ENCODE peak calls at places on chromosomes 13 and 19, in seven cellular contexts. X, A, W, O, L, Q and H are unnamed samples. For H3K36me3, the result is how much of the 10 kb centered on the place peaks cover.

GRCh38 chr13:20230913-20231838 is 943 bp downstream of the GJB6 start:
- DNase-seq in O (no peak), L (no peak), A (no peak), W (no peak), X (no peak), Q (no peak), H (no peak)

GRCh38 chr19:45906221-45906620 is 3.8 kb upstream of the MYPOP start:
- DNase-seq in L (no peak), W (peak), O (no peak), A (no peak), X (peak), Q (no peak), H (peak)

GRCh38 chr13:86572115-86572514 is 772.9 kb upstream of the SLITRK6 start:
- DNase-seq in A (no peak), Q (no peak), L (no peak), W (peak), X (no peak), O (peak), H (peak)

GRCh38 chr13:110113284-110113764 is 193.6 kb downstream of the COL4A1 start:
- DNase-seq in X (peak), W (peak), O (no peak), L (no peak), A (no peak), Q (no peak), H (peak)

GRCh38 chr13:31638577-31638976 is 100.7 kb upstream of the RXFP2 start:
- DNase-seq in O (peak), A (no peak), W (peak), X (no peak), L (no peak), Q (no peak), H (peak)

GRCh38 chr13:26837997-26838396 is 77.4 kb upstream of the GPR12 start:
- DNase-seq in A (no peak), O (no peak), L (no peak), W (no peak), X (peak), Q (no peak), H (no peak)

GRCh38 chr19:17402982-17403855 is 2.2 kb downstream of the BST2 start:
- DNase-seq in Q (no peak), W (no peak), L (no peak), A (peak), O (no peak), X (no peak), H (peak)

GRCh38 chr19:6586726-6587092 is 4.2 kb downstream of the CD70 start:
- DNase-seq in L (no peak), W (no peak), A (no peak), Q (no peak), O (no peak), X (no peak), H (no peak)

GRCh38 chr13:102769679-102770078 is 3.9 kb downstream of the TEX30 start:
- DNase-seq in Q (no peak), A (no peak), W (peak), L (no peak), X (no peak), O (peak), H (no peak)

GRCh38 chr19:49861127-49861526 is 6.2 kb downstream of the PNKP start:
- DNase-seq in O (peak), X (no peak), A (no peak), Q (no peak), W (no peak), L (no peak), H (peak)

GRCh38 chr19:18831524-18832330 is at the start of gene UPF1:
- DNase-seq in O (peak), X (peak), A (peak), L (peak), Q (no peak), W (peak), H (peak)

GRCh38 chr13:24286624-24287023 is 22.8 kb upstream of the C1QTNF9 start:
- DNase-seq in O (no peak), L (no peak), A (no peak), Q (no peak), X (no peak), W (no peak), H (no peak)

GRCh38 chr13:23701646-23702045 is 131.4 kb downstream of the TNFRSF19 start:
- DNase-seq in O (peak), Q (no peak), L (no peak), X (no peak), A (no peak), W (peak), H (no peak)

GRCh38 chr13:23467048-23467931 is 33.8 kb upstream of the SACS start:
- DNase-seq in X (no peak), O (peak), Q (no peak), W (peak), A (no peak), L (no peak), H (peak)

GRCh38 chr19:45591004-45591637 is 6.5 kb upstream of the OPA3 start:
- DNase-seq in X (peak), A (peak), L (peak), Q (no peak), W (peak), O (peak), H (peak)

GRCh38 chr13:78398743-78399410 is 204.5 kb downstream of the POU4F1 start:
- DNase-seq in A (peak), X (no peak), L (peak), O (no peak), Q (peak), W (no peak), H (no peak)

GRCh38 chr19:46951236-46951986 is 68.2 kb upstream of the NPAS1 start:
- DNase-seq in O (peak), A (no peak), X (no peak), L (no peak), W (peak), Q (no peak), H (peak)

GRCh38 chr19:8877854-8878705 is 45.9 kb downstream of the MBD3L1 start:
- DNase-seq in W (no peak), O (no peak), Q (no peak), L (no peak), A (peak), X (no peak), H (no peak)

GRCh38 chr13:30477346-30478235 is 11.9 kb upstream of the HMGB1 start:
- DNase-seq in X (no peak), W (no peak), O (no peak), Q (no peak), L (no peak), A (peak), H (no peak)

GRCh38 chr19:46967578-46968018 is 52.0 kb upstream of the NPAS1 start:
- DNase-seq in A (no peak), Q (no peak), W (no peak), X (no peak), L (no peak), O (no peak), H (peak)

GRCh38 chr13:98741741-98742435 is 10.6 kb downstream of the SLC15A1 start:
- DNase-seq in X (no peak), Q (no peak), O (peak), A (no peak), L (no peak), W (no peak), H (peak)

GRCh38 chr13:42048625-42049453 is at the start of gene DGKH:
- DNase-seq in Q (no peak), W (peak), O (peak), A (peak), X (peak), L (peak), H (peak)

GRCh38 chr19:39818626-39819097 is 15.3 kb downstream of the DYRK1B start:
- DNase-seq in L (no peak), O (no peak), W (no peak), A (no peak), Q (peak), X (no peak), H (no peak)

GRCh38 chr13:99847318-99847750 is 124.2 kb downstream of the ZIC5 start:
- DNase-seq in Q (no peak), X (no peak), L (no peak), W (no peak), A (no peak), O (no peak), H (no peak)

GRCh38 chr19:44278181-44278690 is 18.6 kb downstream of the ZNF233 start:
- DNase-seq in O (no peak), Q (no peak), W (peak), X (no peak), L (no peak), A (no peak), H (peak)

GRCh38 chr19:40530091-40530901 is 46.4 kb upstream of the SHKBP1 start:
- DNase-seq in A (peak), L (no peak), Q (no peak), W (no peak), O (no peak), X (no peak), H (peak)

GRCh38 chr19:42427313-42427712 is at the start of gene LIPE:
- DNase-seq in L (no peak), O (peak), A (no peak), X (no peak), Q (no peak), W (no peak), H (no peak)

GRCh38 chr13:30216111-30216510 is 91.2 kb downstream of the KATNAL1 start:
- DNase-seq in X (no peak), O (no peak), A (no peak), L (no peak), Q (no peak), W (no peak), H (no peak)

GRCh38 chr19:46031781-46032596 is 8.8 kb downstream of the IGFL4 start:
- DNase-seq in A (no peak), W (no peak), X (no peak), L (no peak), Q (no peak), O (no peak), H (no peak)

GRCh38 chr19:34135401-34135800 is 36.9 kb upstream of the LSM14A start:
- DNase-seq in Q (no peak), A (no peak), W (no peak), O (no peak), X (no peak), L (no peak), H (no peak)

GRCh38 chr19:29193116-29193515 is 19.8 kb downstream of the UQCRFS1 start:
- DNase-seq in O (no peak), A (no peak), L (no peak), X (no peak), W (no peak), Q (no peak), H (no peak)

GRCh38 chr13:58994778-58995177 is 1169.0 kb downstream of the DIAPH3 start:
- DNase-seq in A (peak), X (no peak), O (peak), Q (no peak), W (no peak), L (no peak), H (no peak)

GRCh38 chr19:7638802-7639465 is 2.0 kb downstream of the STXBP2 start:
- DNase-seq in Q (no peak), L (no peak), O (no peak), X (no peak), W (no peak), A (no peak), H (no peak)

GRCh38 chr13:114012141-114012540 is 38.3 kb upstream of the C13orf46 start:
- DNase-seq in W (no peak), X (no peak), L (no peak), A (no peak), O (no peak), Q (no peak), H (no peak)

GRCh38 chr19:29640231-29640630 is 25.0 kb upstream of the PLEKHF1 start:
- DNase-seq in L (no peak), Q (no peak), A (no peak), X (no peak), W (no peak), O (no peak), H (no peak)

GRCh38 chr19:4052993-4053422 is 13.7 kb downstream of the ZBTB7A start:
- DNase-seq in L (no peak), Q (no peak), O (no peak), A (no peak), X (peak), W (no peak), H (no peak)
- H3K4me2 ChIP-seq in L (no peak), Q (peak), O (peak), A (no peak), X (peak), W (no peak), H (peak)

GRCh38 chr19:2814426-2814825 is 5.2 kb upstream of the ZNF554 start:
- DNase-seq in W (no peak), Q (no peak), O (no peak), X (no peak), L (no peak), A (no peak), H (no peak)
- H3K36me3 ChIP-seq in W (under half), Q (under half), O (under half), X (under half), L (under half), A (half or more), H (under half)

GRCh38 chr13:28744091-28744536 is 25.3 kb upstream of the SLC46A3 start:
- DNase-seq in Q (no peak), A (no peak), O (peak), L (no peak), X (no peak), W (peak), H (peak)
- H3K4me2 ChIP-seq in Q (no peak), A (no peak), O (no peak), L (no peak), X (no peak), W (peak), H (no peak)

DNA sequence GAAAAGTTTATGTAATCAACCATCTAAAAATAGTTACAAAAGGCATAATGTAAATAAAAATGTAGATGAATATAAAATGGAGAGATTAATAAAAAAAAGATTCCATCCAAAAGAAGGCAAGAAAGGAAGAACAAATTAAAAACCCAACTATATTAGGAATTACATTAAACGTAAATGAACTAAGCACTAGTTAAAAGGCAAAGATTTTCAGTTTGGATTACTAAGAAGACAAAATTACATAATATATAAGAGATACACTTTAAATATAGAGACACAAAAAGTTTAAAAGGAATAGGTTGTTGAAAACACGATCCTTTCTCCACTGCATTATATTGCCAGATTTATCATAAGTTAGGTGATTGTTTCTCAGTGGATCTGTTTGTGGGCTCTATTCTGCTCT is 27.3 kb downstream of the NUFIP1 start:
- DNase-seq in L (no peak), X (no peak), O (no peak), A (no peak), W (no peak), Q (no peak), H (no peak)
- H3K36me3 ChIP-seq in L (under half), X (half or more), O (under half), A (half or more), W (under half), Q (under half), H (under half)

GRCh38 chr19:38654478-38655079 is 7.1 kb downstream of the ACTN4 start:
- DNase-seq in Q (no peak), W (peak), O (peak), L (no peak), X (no peak), A (no peak), H (no peak)

GRCh38 chr19:38650180-38650775 is 2.8 kb downstream of the ACTN4 start:
- DNase-seq in W (no peak), A (no peak), L (no peak), Q (no peak), O (no peak), X (no peak), H (peak)

GRCh38 chr19:38655148-38655824 is 7.8 kb downstream of the ACTN4 start:
- DNase-seq in X (no peak), L (no peak), A (no peak), W (peak), Q (no peak), O (no peak), H (peak)

GRCh38 chr19:38650911-38651584 is 3.6 kb downstream of the ACTN4 start:
- DNase-seq in L (no peak), X (peak), W (peak), Q (no peak), O (peak), A (no peak), H (peak)

DNA sequence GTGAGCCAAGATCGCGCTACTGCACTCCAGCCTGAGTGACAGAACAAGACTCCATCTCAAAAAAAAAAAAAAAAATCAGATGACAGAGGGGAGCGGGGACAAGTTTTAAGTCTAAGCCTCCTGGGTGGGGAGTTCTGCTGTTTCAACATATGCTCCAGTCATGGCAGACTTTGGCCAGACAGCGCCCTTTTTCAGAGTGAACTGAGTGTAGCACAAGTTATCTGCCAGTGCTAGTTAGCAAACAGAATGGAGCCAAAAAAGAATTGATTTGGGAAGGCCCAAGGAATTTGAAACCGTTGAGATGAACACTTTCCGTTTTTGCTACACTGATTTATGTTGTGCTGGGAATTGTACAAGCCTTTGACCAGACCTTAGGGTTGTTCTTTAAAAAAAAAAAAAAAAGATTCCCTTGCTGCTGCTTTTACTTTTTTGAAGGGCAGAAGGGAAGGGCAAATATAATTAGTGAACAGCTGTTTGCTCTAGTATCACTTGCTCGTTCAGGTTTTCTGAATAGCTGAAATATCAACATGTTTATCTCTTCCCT is 5.7 kb downstream of the ACTN4 start:
- DNase-seq in X (no peak), O (peak), L (no peak), Q (no peak), A (no peak), W (peak), H (peak)
- H3K4me2 ChIP-seq in X (peak), O (peak), L (no peak), Q (no peak), A (no peak), W (peak), H (peak)

GRCh38 chr13:34172048-34172447 is 354.1 kb downstream of the RFC3 start:
- DNase-seq in L (no peak), W (no peak), X (no peak), A (no peak), Q (no peak), O (no peak), H (peak)
- H3K36me3 ChIP-seq in L (under half), W (under half), X (under half), A (under half), Q (under half), O (under half), H (under half)

GRCh38 chr13:44389856-44390255 is 16.2 kb downstream of the SERP2 start:
- DNase-seq in A (no peak), W (no peak), L (no peak), X (no peak), O (no peak), Q (no peak), H (no peak)

GRCh38 chr13:44396295-44396962 is 22.8 kb downstream of the SERP2 start:
- DNase-seq in L (no peak), Q (no peak), W (no peak), X (no peak), O (no peak), A (no peak), H (no peak)

GRCh38 chr13:44396963-44397580 is 23.4 kb downstream of the SERP2 start:
- DNase-seq in W (peak), X (no peak), O (peak), A (no peak), L (no peak), Q (no peak), H (no peak)

GRCh38 chr13:44394649-44395048 is 21.0 kb downstream of the SERP2 start:
- DNase-seq in A (no peak), L (no peak), O (no peak), X (no peak), W (no peak), Q (no peak), H (no peak)

DNA sequence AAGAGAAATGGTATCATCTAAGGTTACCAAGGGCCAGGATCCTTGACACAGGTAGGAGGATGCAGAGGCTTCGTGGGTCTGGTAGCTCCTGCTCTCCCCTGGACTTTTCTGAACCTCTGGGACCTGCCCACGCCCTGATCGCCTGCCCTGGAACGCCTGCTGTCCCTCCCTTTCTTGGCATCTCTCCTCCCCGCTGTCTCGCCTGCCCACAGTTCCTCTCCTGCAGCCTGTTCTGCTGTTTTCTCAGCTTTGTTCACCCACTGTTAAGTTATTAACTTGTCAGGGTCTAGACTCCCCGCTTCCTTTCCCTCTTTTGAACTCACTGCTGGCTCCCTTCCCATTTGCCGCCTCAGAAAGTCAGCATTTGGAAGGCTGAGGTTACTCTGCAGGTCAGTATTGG is 19.8 kb downstream of the SERP2 start:
- DNase-seq in O (no peak), W (no peak), Q (no peak), X (no peak), A (no peak), L (no peak), H (no peak)
- H3K4me2 ChIP-seq in O (no peak), W (no peak), Q (no peak), X (no peak), A (no peak), L (no peak), H (no peak)

GRCh38 chr13:74032325-74032724 is 101.9 kb downstream of the KLF12 start:
- DNase-seq in W (no peak), Q (no peak), A (no peak), O (no peak), L (no peak), X (no peak), H (peak)
- H3K36me3 ChIP-seq in W (under half), Q (under half), A (under half), O (under half), L (under half), X (under half), H (under half)